ENCODE peak calls at places on chromosomes 5 and 9, in five cellular contexts. B is fibroblast of mammary gland, S is transverse colon, U is BE2C, M is GM10248. Z is an unnamed sample.
A peak's percentile ranks its signal among the peaks of the same experiment; 100 is the strongest.

GRCh38 chr5:1975406-1975715 is 92.6 kb upstream of the IRX4 start:
- DNase-seq in M (no peak), B (no peak), U (no peak), S (peak; percentile 13), Z (no peak)

GRCh38 chr9:33234511-33235467 is 5.2 kb upstream of the SPINK4 start:
- DNase-seq in B (peak; percentile 63), S (no peak), M (no peak), U (no peak), Z (no peak)

GRCh38 chr9:81092057-81092456 is 597.3 kb downstream of the TLE1 start:
- DNase-seq in U (no peak), M (no peak), S (no peak), B (peak; percentile 23), Z (no peak)

GRCh38 chr5:10761842-10762165 is 770 bp upstream of the DAP start:
- DNase-seq in U (no peak), S (no peak), B (peak; percentile 6), M (no peak), Z (no peak)

GRCh38 chr5:116046261-116046660 is 14.0 kb downstream of the ARL14EPL start:
- DNase-seq in S (no peak), B (no peak), U (no peak), M (no peak), Z (no peak)

GRCh38 chr9:33498387-33498786 is 24.7 kb upstream of the NOL6 start:
- DNase-seq in B (no peak), S (no peak), M (no peak), U (no peak), Z (no peak)

GRCh38 chr5:170312666-170313065 is 15.1 kb upstream of the LCP2 start:
- DNase-seq in S (no peak), U (no peak), M (no peak), B (peak; percentile 79), Z (no peak)

GRCh38 chr9:125413579-125413978 is 152.0 kb downstream of the GAPVD1 start:
- DNase-seq in U (no peak), B (no peak), S (no peak), M (no peak), Z (no peak)

GRCh38 chr9:77725051-77725702 is 77.1 kb upstream of the GNA14 start:
- DNase-seq in U (no peak), B (no peak), M (no peak), S (no peak), Z (no peak)

GRCh38 chr9:129949821-129950220 is 93.2 kb downstream of the FNBP1 start:
- DNase-seq in B (no peak), U (peak; percentile 62), S (no peak), M (no peak), Z (no peak)

GRCh38 chr5:107502711-107503110 is 168.0 kb downstream of the EFNA5 start:
- DNase-seq in M (no peak), U (peak; percentile 85), B (no peak), S (no peak), Z (no peak)

GRCh38 chr5:144205141-144205551 is 34.5 kb downstream of the KCTD16 start:
- DNase-seq in U (peak; percentile 32), S (no peak), B (peak; percentile 37), M (no peak), Z (peak; percentile 59)

GRCh38 chr5:132799392-132799791 is 13.7 kb upstream of the SOWAHA start:
- DNase-seq in B (no peak), S (no peak), U (no peak), M (no peak), Z (no peak)

GRCh38 chr5:10600629-10601245 is 36.9 kb downstream of the ANKRD33B start:
- DNase-seq in M (peak; percentile 56), U (no peak), B (peak; percentile 37), S (no peak), Z (no peak)

GRCh38 chr9:94250456-94250855 is 8.6 kb upstream of the ZNF169 start:
- DNase-seq in U (no peak), M (no peak), S (no peak), B (no peak), Z (no peak)

GRCh38 chr5:15707631-15708030 is 207.7 kb downstream of the FBXL7 start:
- DNase-seq in B (no peak), U (no peak), S (no peak), M (no peak), Z (no peak)

GRCh38 chr9:34458967-34459355 is 356 bp downstream of the DNAI1 start:
- DNase-seq in B (no peak), S (no peak), U (no peak), M (no peak), Z (peak; percentile 10)

GRCh38 chr9:98673681-98674080 is 35.1 kb downstream of the GABBR2 start:
- DNase-seq in B (no peak), S (no peak), U (no peak), M (no peak), Z (no peak)

GRCh38 chr9:18587988-18588387 is 114.0 kb downstream of the ADAMTSL1 start:
- DNase-seq in M (no peak), S (no peak), U (no peak), B (peak; percentile 50), Z (no peak)

GRCh38 chr5:105952875-105953274 is 1717.9 kb downstream of the EFNA5 start:
- DNase-seq in U (peak; percentile 40), B (peak; percentile 51), M (no peak), S (no peak), Z (no peak)

GRCh38 chr9:87527211-87527916 is 29.7 kb downstream of the DAPK1 start:
- DNase-seq in S (no peak), B (no peak), M (no peak), U (no peak), Z (no peak)

GRCh38 chr5:34534237-34535108 is 121.7 kb upstream of the RAI14 start:
- DNase-seq in B (peak; percentile 90), U (no peak), M (no peak), S (no peak), Z (no peak)

GRCh38 chr9:91847576-91847975 is 102.5 kb downstream of the ROR2 start:
- DNase-seq in S (no peak), B (peak; percentile 80), M (no peak), U (peak; percentile 42), Z (peak; percentile 63)

DNA sequence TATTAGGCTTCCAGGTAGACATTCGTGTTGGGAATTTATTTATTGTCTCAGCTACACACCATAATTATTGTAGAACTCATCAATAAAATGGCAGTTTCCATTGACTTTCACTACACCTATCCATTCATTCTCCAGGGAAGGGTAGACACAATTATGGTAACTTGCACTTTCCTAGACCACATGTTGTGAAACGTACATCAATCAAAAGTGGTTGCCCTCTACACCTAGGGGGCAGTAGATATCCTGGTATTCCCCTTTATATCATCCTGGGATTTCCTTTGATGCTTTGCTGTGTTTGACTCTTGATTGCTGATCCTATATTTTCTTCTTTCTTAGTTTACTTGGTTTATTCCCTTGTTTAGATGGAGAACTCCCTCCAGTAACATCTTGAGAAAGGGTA is 47.9 kb downstream of the ADGRV1 start:
- DNase-seq in B (peak; percentile 6), M (no peak), U (no peak), S (no peak), Z (no peak)
- TF ChIP-seq CTCF in B (peak; percentile 32), M (peak; percentile 27), U (peak; percentile 63), S (no peak), Z (no peak)

DNA sequence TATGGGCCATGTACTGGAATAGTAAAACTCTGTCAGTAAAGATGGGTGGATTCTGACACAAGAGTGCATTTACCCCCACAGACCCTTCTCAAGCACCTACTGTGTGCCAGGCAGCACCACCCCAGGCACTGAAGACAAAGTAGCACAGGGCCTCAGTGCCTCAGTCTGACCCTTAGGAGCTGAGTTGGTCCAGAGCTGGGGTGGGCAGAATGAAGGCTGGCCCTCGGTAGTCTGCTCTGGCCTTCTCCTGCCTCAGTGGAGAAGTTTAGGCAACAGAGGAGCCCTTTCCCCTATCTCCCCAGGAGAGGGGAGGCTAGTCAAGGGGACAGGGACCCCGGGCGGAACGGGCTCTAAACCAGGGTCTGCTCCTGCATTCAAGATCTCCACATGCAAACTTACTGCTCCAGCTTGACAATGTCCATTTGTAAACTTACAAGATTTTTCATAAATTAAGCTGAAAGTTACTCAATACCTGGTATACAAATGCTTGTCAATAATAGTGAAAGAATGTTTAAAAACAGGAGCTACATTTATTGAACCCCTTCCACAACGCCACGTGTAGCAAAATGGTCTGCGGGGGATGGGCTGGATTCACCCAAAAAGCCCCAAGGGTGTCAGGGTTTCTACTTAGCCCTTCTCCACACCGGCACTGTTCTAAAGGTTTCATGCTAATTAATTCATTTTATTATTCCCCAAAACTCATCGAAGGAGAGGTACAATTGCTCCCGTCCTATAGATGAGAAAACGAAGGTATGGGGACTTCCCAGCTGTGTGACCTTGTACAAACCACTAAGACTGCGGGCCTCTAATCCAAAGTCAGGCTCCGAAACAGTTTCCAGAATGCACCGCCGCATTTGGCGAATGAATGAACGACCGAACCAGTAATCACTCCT is 1.5 kb downstream of the VDAC1 start:
- DNase-seq in M (no peak), S (no peak), B (no peak), U (no peak), Z (no peak)
- TF ChIP-seq CTCF in M (no peak), S (no peak), B (no peak), U (no peak), Z (no peak)

DNA sequence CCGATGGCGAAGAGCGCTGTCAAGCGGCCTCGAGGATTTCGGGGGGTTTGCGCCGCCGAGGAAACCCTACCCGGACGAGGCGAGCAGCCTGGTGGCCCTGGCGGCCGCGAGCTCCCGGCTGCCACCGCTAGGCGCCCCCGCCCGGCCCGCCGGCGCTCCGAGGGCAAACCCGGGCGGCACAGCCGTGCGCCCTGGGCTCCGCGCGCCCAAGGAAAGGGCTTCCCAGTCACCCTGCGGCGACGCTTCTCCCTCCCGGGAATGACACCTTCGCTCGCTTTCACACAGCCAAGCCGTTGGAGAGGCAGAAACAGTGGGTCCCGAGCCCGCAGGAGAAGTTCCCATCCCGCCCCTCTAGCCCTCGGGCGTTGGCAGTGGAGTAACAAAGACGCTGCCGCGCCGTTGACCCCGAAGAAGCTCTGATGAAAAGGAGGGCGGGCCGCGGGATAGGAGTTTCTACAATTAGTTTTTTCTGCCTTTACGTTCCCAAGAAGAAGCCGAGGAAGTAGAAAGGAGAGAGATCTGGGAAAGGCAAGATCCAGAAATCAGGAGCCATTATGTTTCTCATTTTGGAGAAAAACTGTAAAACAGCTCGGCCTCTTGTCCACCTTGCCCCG is 126.1 kb downstream of the TMEM174 start:
- DNase-seq in U (peak; percentile 51), M (no peak), S (no peak), B (no peak), Z (peak; percentile 65)
- TF ChIP-seq CTCF in U (no peak), M (no peak), S (no peak), B (no peak), Z (peak; percentile 30)

GRCh38 chr9:121603028-121603427 is 48.4 kb upstream of the DAB2IP start:
- DNase-seq in B (no peak), M (no peak), S (no peak), U (peak; percentile 42), Z (no peak)

GRCh38 chr9:121604654-121605053 is 46.8 kb upstream of the DAB2IP start:
- DNase-seq in S (no peak), U (no peak), M (no peak), B (no peak), Z (no peak)

GRCh38 chr9:121607434-121608248 is 43.8 kb upstream of the DAB2IP start:
- DNase-seq in S (no peak), B (peak; percentile 38), U (peak; percentile 75), M (no peak), Z (no peak)

GRCh38 chr9:121601234-121601633 is 50.2 kb upstream of the DAB2IP start:
- DNase-seq in S (no peak), U (no peak), B (peak; percentile 39), M (no peak), Z (no peak)

DNA sequence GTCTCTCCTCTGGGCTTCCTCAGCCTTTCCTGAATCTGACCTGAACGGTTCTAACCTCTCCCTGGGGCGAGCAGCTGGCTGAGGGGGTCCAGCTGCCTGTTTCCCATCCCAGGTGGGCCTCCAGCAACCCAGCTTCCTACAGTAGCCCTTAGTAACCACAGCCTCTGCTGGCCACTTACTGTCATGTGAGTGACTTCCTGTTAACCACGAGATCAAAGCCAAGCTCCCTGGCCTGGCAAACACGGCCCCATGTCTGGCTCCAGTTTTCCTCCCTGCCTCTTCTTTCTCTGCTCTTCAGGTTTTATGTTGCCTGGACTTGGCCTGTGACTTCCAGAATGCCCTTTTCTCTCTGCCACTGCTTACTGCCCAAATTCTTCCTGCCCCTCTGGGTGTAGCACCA is 47.2 kb upstream of the DAB2IP start:
- DNase-seq in S (no peak), M (no peak), U (peak; percentile 30), B (no peak), Z (no peak)
- TF ChIP-seq CTCF in S (no peak), M (no peak), U (no peak), B (no peak), Z (no peak)